ENCODE peak calls at places on chromosomes 3 and 15, in four cellular contexts. Q is epithelial cell of prostate, B is ascending aorta, V is cardiac muscle cell. C is an unnamed sample.

GRCh38 chr3:71226565-71227281 is 356.8 kb downstream of the FOXP1 start:
- DNase-seq in B (peak; percentile 74), Q (no peak), V (no peak), C (peak; percentile 25)

GRCh38 chr3:69011331-69011730 is 2.2 kb downstream of the EOGT start:
- DNase-seq in V (no peak), B (no peak), Q (no peak), C (peak; percentile 65)

GRCh38 chr15:76345880-76346665 is 9.5 kb downstream of the ISL2 start:
- DNase-seq in B (no peak), V (peak; percentile 32), Q (no peak), C (peak; percentile 46)

GRCh38 chr3:42133500-42134298 is 42.5 kb downstream of the TRAK1 start:
- DNase-seq in B (no peak), Q (no peak), V (no peak), C (no peak)

GRCh38 chr3:44966795-44967278 is 9.1 kb downstream of the ZDHHC3 start:
- DNase-seq in B (peak; percentile 27), Q (peak; percentile 93), V (no peak), C (no peak)

GRCh38 chr3:188617270-188617669 is 463.3 kb downstream of the LPP start:
- DNase-seq in Q (no peak), V (no peak), B (no peak), C (no peak)

GRCh38 chr15:98914626-98915025 is 93.0 kb downstream of the PGPEP1L start:
- DNase-seq in Q (peak; percentile 73), B (peak; percentile 86), V (no peak), C (peak; percentile 94)

GRCh38 chr3:31268868-31269267 is 263.9 kb upstream of the STT3B start:
- DNase-seq in Q (no peak), V (no peak), B (no peak), C (no peak)

GRCh38 chr3:53744351-53744750 is 101.9 kb downstream of the CHDH start:
- DNase-seq in V (no peak), Q (no peak), B (no peak), C (no peak)

GRCh38 chr15:55649058-55649423 is 60.9 kb upstream of the PYGO1 start:
- DNase-seq in V (no peak), Q (no peak), B (no peak), C (peak; percentile 86)

GRCh38 chr15:57031605-57032004 is 113.2 kb downstream of the TCF12 start:
- DNase-seq in Q (no peak), B (no peak), V (no peak), C (peak; percentile 17)

GRCh38 chr3:23663661-23664186 is 142.0 kb upstream of the UBE2E1 start:
- DNase-seq in B (no peak), V (no peak), Q (no peak), C (peak; percentile 38)

GRCh38 chr15:67130673-67131601 is 65.5 kb downstream of the SMAD3 start:
- DNase-seq in B (no peak), V (no peak), Q (no peak), C (peak; percentile 91)

GRCh38 chr3:123749716-123750115 is 134.4 kb downstream of the MYLK start:
- DNase-seq in V (no peak), B (peak; percentile 87), Q (no peak), C (peak; percentile 97)

GRCh38 chr3:57942366-57942765 is 65.9 kb upstream of the FLNB start:
- DNase-seq in V (no peak), B (no peak), Q (no peak), C (no peak)

GRCh38 chr3:184710870-184711365 is 946 bp downstream of the MAGEF1 start:
- DNase-seq in V (no peak), Q (no peak), B (peak; percentile 60), C (peak; percentile 58)

GRCh38 chr15:70142322-70143191 is 44.8 kb upstream of the TLE3 start:
- DNase-seq in V (peak; percentile 95), Q (no peak), B (no peak), C (peak; percentile 59)

GRCh38 chr3:36192901-36193300 is 187.4 kb upstream of the STAC start:
- DNase-seq in V (no peak), B (no peak), Q (no peak), C (no peak)

GRCh38 chr3:78907367-78907766 is 860.4 kb downstream of the ROBO1 start:
- DNase-seq in V (no peak), Q (no peak), B (no peak), C (peak; percentile 12)

GRCh38 chr3:184639351-184639750 is 72.5 kb downstream of the MAGEF1 start:
- DNase-seq in V (no peak), Q (no peak), B (no peak), C (no peak)

GRCh38 chr3:187978433-187979011 is 175.4 kb upstream of the LPP start:
- DNase-seq in Q (no peak), V (no peak), B (no peak), C (no peak)

GRCh38 chr3:125281411-125281810 is 68.9 kb upstream of the SLC12A8 start:
- DNase-seq in B (no peak), V (no peak), Q (no peak), C (peak; percentile 14)

GRCh38 chr3:8320711-8321458 is 180.7 kb upstream of the LMCD1 start:
- DNase-seq in B (no peak), Q (no peak), V (no peak), C (no peak)

GRCh38 chr3:72347819-72348319 is 500.4 kb downstream of the SHQ1 start:
- DNase-seq in V (peak; percentile 28), B (peak; percentile 95), Q (peak; percentile 56), C (peak; percentile 43)

GRCh38 chr3:80526153-80526552 is 758.4 kb upstream of the ROBO1 start:
- DNase-seq in V (peak; percentile 15), B (no peak), Q (no peak), C (no peak)

DNA sequence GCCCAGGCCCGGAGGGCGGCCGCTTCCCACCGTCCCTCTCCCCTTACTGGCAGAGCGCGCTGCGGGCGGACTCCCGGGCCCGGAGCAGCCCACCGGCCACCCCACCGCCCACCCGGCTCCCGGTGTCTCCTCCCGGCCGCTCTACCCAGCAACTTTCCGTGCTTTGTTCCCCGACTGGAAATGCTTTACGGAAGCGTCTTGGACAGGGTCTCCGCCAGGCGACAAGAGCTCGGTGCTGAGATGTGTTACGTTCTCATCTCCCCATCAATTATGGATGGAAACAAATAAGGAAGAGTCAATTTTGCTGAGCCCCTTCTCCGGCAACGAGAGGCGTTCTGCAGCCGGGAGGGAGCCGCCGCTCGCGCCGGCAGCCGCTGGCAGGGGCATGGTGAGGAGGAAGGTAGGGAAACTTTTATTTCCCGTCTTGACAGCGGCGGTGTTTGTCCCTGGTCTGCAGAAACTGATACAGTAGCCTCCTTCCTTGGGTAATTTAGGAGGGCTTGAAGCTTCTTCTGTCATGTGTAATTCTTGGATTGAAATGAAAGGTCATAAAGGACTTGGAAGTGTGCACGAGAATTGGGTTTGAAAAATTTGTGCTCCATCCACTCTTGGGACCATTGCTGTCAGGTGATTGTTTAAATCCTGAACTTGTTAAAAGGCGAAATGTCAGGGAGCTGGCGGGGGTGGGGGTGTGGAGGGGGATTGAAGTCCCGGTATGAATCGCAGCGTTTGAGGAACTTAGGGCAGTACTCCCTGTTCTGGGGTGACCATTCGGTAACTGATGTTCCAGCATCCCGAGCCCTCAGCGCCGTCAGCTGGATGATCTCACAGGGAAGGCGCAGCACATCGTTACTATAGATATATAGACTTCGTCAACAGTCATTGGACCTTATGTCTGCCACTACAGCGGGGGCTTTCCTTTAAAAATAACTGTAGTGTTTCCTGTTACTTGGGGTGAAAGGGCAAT is 1.5 kb downstream of the SEMA6D start:
- DNase-seq in Q (no peak), V (peak; percentile 48), B (peak; percentile 75), C (peak; percentile 39)
- H3K27ac ChIP-seq in Q (no peak overlapping the region), V (peak overlapping the region; percentile 85), B (peak overlapping the region; percentile 88), C (no peak overlapping the region)

GRCh38 chr15:31400222-31400927 is 73.7 kb downstream of the KLF13 start:
- DNase-seq in B (no peak), V (no peak), Q (no peak), C (peak; percentile 52)
- H3K27ac ChIP-seq in B (no peak overlapping the region), V (no peak overlapping the region), Q (no peak overlapping the region), C (no peak overlapping the region)

DNA sequence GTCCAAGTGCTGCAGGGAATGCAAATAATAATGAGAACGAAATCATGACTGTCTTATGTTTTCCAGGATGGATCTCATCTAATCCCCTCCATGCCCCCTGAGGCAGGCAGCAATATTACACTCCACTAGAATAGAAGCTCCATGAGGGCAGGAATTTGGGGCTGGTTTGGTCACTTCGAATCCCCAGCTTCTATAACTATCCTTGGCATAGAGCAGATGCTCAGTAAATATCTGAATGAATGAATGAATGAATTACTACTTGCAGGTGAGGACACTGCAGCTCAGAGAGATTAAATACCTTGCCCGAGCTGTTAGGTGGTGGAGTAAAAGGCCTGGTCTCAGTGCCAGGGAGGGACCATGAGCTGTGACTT is 11.1 kb downstream of the PXYLP1 start:
- DNase-seq in Q (no peak), V (no peak), B (no peak), C (no peak)
- H3K27ac ChIP-seq in Q (no peak overlapping the region), V (no peak overlapping the region), B (peak overlapping the region; percentile 84), C (peak overlapping the region; percentile 63)

GRCh38 chr15:50190723-50191122 is 8.7 kb downstream of the SLC27A2 start:
- DNase-seq in V (no peak), Q (no peak), B (no peak), C (no peak)
- H3K27ac ChIP-seq in V (no peak overlapping the region), Q (no peak overlapping the region), B (no peak overlapping the region), C (no peak overlapping the region)

GRCh38 chr3:33146791-33147445 is 33.1 kb downstream of the CRTAP start:
- DNase-seq in V (no peak), Q (no peak), B (no peak), C (peak; percentile 32)
- H3K27ac ChIP-seq in V (no peak overlapping the region), Q (no peak overlapping the region), B (peak overlapping the region; percentile 87), C (no peak overlapping the region)

GRCh38 chr15:73899197-73900128 is 26.1 kb downstream of the TBC1D21 start:
- DNase-seq in V (peak; percentile 44), Q (no peak), B (no peak), C (peak; percentile 78)
- H3K27ac ChIP-seq in V (no peak overlapping the region), Q (no peak overlapping the region), B (peak overlapping the region; percentile 60), C (peak overlapping the region; percentile 91)

GRCh38 chr15:85607141-85607806 is 187.5 kb downstream of the KLHL25 start:
- DNase-seq in B (no peak), V (no peak), Q (no peak), C (peak; percentile 69)
- H3K27ac ChIP-seq in B (peak overlapping the region; percentile 69), V (no peak overlapping the region), Q (peak overlapping the region; percentile 69), C (peak overlapping the region; percentile 72)

C was measured in GM23248.